ENCODE peak calls at places on chromosomes 16 and 17, in ten cellular contexts. O, T, D, R, P, C, B, A, Q and N are unnamed samples.
A peak's percentile ranks its signal among the peaks of the same experiment; 100 is the strongest.

GRCh38 chr17:1643999-1644492 is 1.5 kb downstream of the SCARF1 start:
- DNase-seq in C (no peak), Q (no peak), D (no peak), A (no peak), B (no peak), T (no peak), O (peak; percentile 28), P (no peak), R (no peak), N (no peak)

GRCh38 chr17:48553837-48554236 is 8.9 kb upstream of the HOXB2 start:
- DNase-seq in P (no peak), A (no peak), D (no peak), B (no peak), C (no peak), Q (no peak), T (no peak), O (peak; percentile 35), R (no peak), N (no peak)

GRCh38 chr16:79613009-79613408 is 12.5 kb upstream of the MAF start:
- DNase-seq in R (peak; percentile 36), C (no peak), A (no peak), B (peak; percentile 55), T (no peak), O (peak; percentile 84), P (no peak), Q (peak; percentile 39), D (no peak), N (no peak)

GRCh38 chr17:63435681-63436522 is 10.2 kb downstream of the CYB561 start:
- DNase-seq in A (peak; percentile 82), C (peak; percentile 80), O (no peak), D (peak; percentile 45), T (peak; percentile 97), P (no peak), R (peak; percentile 49), Q (no peak), B (no peak), N (no peak)

GRCh38 chr16:1019234-1019933 is 37.8 kb downstream of the SOX8 start:
- DNase-seq in A (no peak), D (peak; percentile 85), C (no peak), B (peak; percentile 3), R (no peak), O (peak; percentile 62), T (no peak), Q (peak; percentile 48), P (peak; percentile 40), N (peak; percentile 26)

GRCh38 chr17:7307686-7308624 is 527 bp downstream of the EIF5A start:
- DNase-seq in C (peak; percentile 79), O (no peak), R (peak; percentile 52), D (peak; percentile 68), Q (peak; percentile 42), P (no peak), A (peak; percentile 92), B (peak; percentile 30), T (no peak), N (no peak)

GRCh38 chr16:22977294-22977697 is 163.3 kb downstream of the HS3ST2 start:
- DNase-seq in P (no peak), Q (no peak), R (peak; percentile 28), A (no peak), B (peak; percentile 4), T (peak; percentile 4), C (no peak), O (no peak), D (no peak), N (no peak)

GRCh38 chr17:7650509-7651096 is at the start of gene ATP1B2:
- DNase-seq in D (peak; percentile 95), Q (peak; percentile 29), B (peak; percentile 8), T (no peak), O (peak; percentile 7), C (peak; percentile 74), A (peak; percentile 89), R (peak; percentile 56), P (peak; percentile 16), N (no peak)

GRCh38 chr17:17170346-17170976 is 35.7 kb downstream of the PLD6 start:
- DNase-seq in A (no peak), C (no peak), D (no peak), R (peak; percentile 73), T (no peak), O (peak; percentile 47), B (no peak), Q (no peak), P (no peak), N (no peak)

GRCh38 chr16:89764711-89765201 is 43.4 kb downstream of the ZNF276 start:
- DNase-seq in R (no peak), O (no peak), C (peak; percentile 79), T (no peak), P (no peak), D (no peak), A (no peak), Q (peak; percentile 73), B (no peak), N (no peak)

GRCh38 chr16:17367932-17368331 is 102.8 kb downstream of the XYLT1 start:
- DNase-seq in P (peak; percentile 13), O (peak; percentile 85), D (peak; percentile 27), Q (peak; percentile 39), T (no peak), B (peak; percentile 79), A (no peak), R (no peak), C (no peak), N (no peak)

GRCh38 chr16:18062713-18063112 is 273.8 kb downstream of the NPIPA8 start:
- DNase-seq in A (no peak), C (no peak), P (no peak), O (no peak), Q (no peak), T (no peak), D (no peak), B (no peak), R (no peak), N (no peak)

GRCh38 chr16:71421911-71422310 is 19.9 kb downstream of the TLE7 start:
- DNase-seq in O (no peak), P (peak; percentile 5), A (no peak), B (peak; percentile 30), Q (peak; percentile 31), C (no peak), R (peak; percentile 50), D (peak; percentile 36), T (no peak), N (no peak)

GRCh38 chr16:29662729-29663019 is 373 bp upstream of the SPN start:
- DNase-seq in O (no peak), C (no peak), T (no peak), P (no peak), R (no peak), B (no peak), A (no peak), Q (no peak), D (no peak), N (no peak)

GRCh38 chr17:48429156-48429555 is 858 bp downstream of the SKAP1 start:
- DNase-seq in A (no peak), C (no peak), R (no peak), Q (no peak), T (no peak), D (no peak), B (no peak), P (no peak), O (no peak), N (no peak)

GRCh38 chr16:30998852-30999761 is 11.3 kb downstream of the STX1B start:
- DNase-seq in C (no peak), B (peak; percentile 22), A (no peak), T (no peak), O (peak; percentile 64), D (no peak), P (no peak), R (no peak), Q (no peak), N (no peak)

GRCh38 chr16:30997000-30997886 is 12.2 kb downstream of the HSD3B7 start:
- DNase-seq in T (no peak), B (peak; percentile 75), P (peak; percentile 64), R (peak; percentile 84), C (peak; percentile 90), A (peak; percentile 95), O (peak; percentile 69), D (peak; percentile 97), Q (peak; percentile 78), N (no peak)

GRCh38 chr16:30997887-30998711 is 12.3 kb downstream of the STX1B start:
- DNase-seq in T (no peak), O (peak; percentile 92), B (peak; percentile 75), A (no peak), D (no peak), R (peak; percentile 90), Q (peak; percentile 77), P (peak; percentile 75), C (no peak), N (peak; percentile 47)

GRCh38 chr16:30995927-30996323 is 10.9 kb downstream of the HSD3B7 start:
- DNase-seq in A (no peak), C (no peak), P (no peak), T (no peak), O (no peak), Q (no peak), B (no peak), D (no peak), R (no peak), N (no peak)

GRCh38 chr16:30996324-30996999 is 11.5 kb downstream of the HSD3B7 start:
- DNase-seq in T (no peak), R (no peak), C (no peak), Q (no peak), P (no peak), B (peak; percentile 49), O (no peak), D (no peak), A (no peak), N (no peak)
- H3K4me3 ChIP-seq in T (peak overlapping the region; percentile 47), R (peak overlapping the region; percentile 57), C (peak overlapping the region; percentile 45), Q (peak overlapping the region; percentile 65), P (peak overlapping the region; percentile 58), B (peak overlapping the region; percentile 57), O (peak overlapping the region; percentile 71), D (no peak overlapping the region), A (peak overlapping the region; percentile 76), N (peak overlapping the region; percentile 47)

GRCh38 chr16:2529061-2529931 is 1.9 kb downstream of the CEMP1 start:
- DNase-seq in B (no peak), A (peak; percentile 75), O (no peak), T (no peak), Q (no peak), R (no peak), C (peak; percentile 48), P (no peak), D (peak; percentile 55), N (no peak)
- TF ChIP-seq CTCF in B (no peak), A (no peak), O (no peak), T (no peak), Q (peak; percentile 20), R (peak; percentile 7), C (no peak), P (peak; percentile 20), D (no peak), N (no peak)

DNA sequence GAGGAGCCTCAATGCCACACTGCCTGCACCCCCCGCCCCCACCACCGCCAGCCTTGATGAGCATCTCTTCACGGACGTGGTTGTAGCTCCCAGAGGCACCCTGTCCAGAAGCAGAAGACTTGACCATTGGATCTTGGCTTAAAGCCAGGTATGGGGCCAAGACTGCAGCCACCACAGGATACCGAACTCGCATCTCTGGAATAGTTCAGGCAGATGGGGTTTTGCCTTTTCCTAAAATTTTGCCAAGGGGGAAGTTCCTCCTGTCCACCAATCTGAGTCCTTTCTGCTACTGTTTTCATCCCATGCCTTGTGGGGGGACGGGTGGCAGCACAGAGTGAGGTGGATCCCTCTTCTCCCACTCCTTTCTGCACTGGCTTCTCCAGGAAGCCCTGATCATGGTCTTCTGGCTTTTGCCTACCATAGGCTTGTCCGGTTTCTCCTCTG is 939 bp downstream of the CORO6 start:
- DNase-seq in A (no peak), P (no peak), Q (no peak), C (no peak), O (no peak), R (no peak), T (no peak), D (peak; percentile 57), B (no peak), N (no peak)
- H3K4me3 ChIP-seq in A (no peak overlapping the region), P (no peak overlapping the region), Q (peak overlapping the region; percentile 69), C (no peak overlapping the region), O (peak overlapping the region; percentile 56), R (no peak overlapping the region), T (no peak overlapping the region), D (peak overlapping the region; percentile 75), B (peak overlapping the region; percentile 62), N (peak overlapping the region; percentile 76)

GRCh38 chr16:85291302-85292148 is 179.3 kb upstream of the CIBAR2 start:
- DNase-seq in O (no peak), C (peak; percentile 74), T (no peak), D (no peak), P (no peak), R (no peak), B (no peak), A (peak; percentile 93), Q (no peak), N (no peak)
- TF ChIP-seq CTCF in O (no peak), C (no peak), T (no peak), D (no peak), P (no peak), R (no peak), B (no peak), A (no peak), Q (no peak), N (no peak)